ENCODE peak calls at places on chromosomes 3 and 15, in four cellular contexts. G is OCI-LY7, R is mucosa of descending colon, I is cardiac muscle cell. E is an unnamed sample. For H3K4me1, the result is how much of the 10 kb centered on the place peaks cover.

GRCh38 chr3:73516656-73517055 is 108.1 kb downstream of the PDZRN3 start:
- DNase-seq in G (no peak), R (peak), I (no peak), E (no peak)

GRCh38 chr3:132360717-132361116 is 43.5 kb downstream of the ACP3 start:
- DNase-seq in G (no peak), R (no peak), I (no peak), E (no peak)

GRCh38 chr3:165884518-165884917 is 47.3 kb upstream of the BCHE start:
- DNase-seq in G (no peak), R (no peak), I (no peak), E (no peak)

GRCh38 chr3:69926385-69926784 is 73.1 kb upstream of the SAMMSON start:
- DNase-seq in G (no peak), R (no peak), I (no peak), E (no peak)

GRCh38 chr3:185988080-185988815 is 50.4 kb upstream of the TRA2B start:
- DNase-seq in G (no peak), R (no peak), I (no peak), E (no peak)

GRCh38 chr3:130516645-130517512 is at the start of gene COL6A6:
- DNase-seq in G (no peak), R (no peak), I (peak), E (no peak)

GRCh38 chr3:181230258-181230657 is 240.7 kb upstream of the DNAJC19 start:
- DNase-seq in G (peak), R (no peak), I (no peak), E (no peak)

GRCh38 chr3:184168363-184169120 is 6.1 kb upstream of the AP2M1 start:
- DNase-seq in G (no peak), R (no peak), I (no peak), E (no peak)

GRCh38 chr3:117842086-117842485 is 1132.5 kb downstream of the TUSC7 start:
- DNase-seq in G (no peak), R (no peak), I (no peak), E (no peak)

GRCh38 chr3:31029756-31030155 is 135.3 kb upstream of the GADL1 start:
- DNase-seq in G (no peak), R (no peak), I (no peak), E (no peak)

GRCh38 chr3:100957407-100958100 is 35.7 kb downstream of the ABI3BP start:
- DNase-seq in G (no peak), R (no peak), I (no peak), E (no peak)

GRCh38 chr3:127067116-127067910 is 84.4 kb downstream of the PLXNA1 start:
- DNase-seq in G (no peak), R (no peak), I (no peak), E (no peak)

GRCh38 chr3:52240059-52240885 is 1.3 kb upstream of the TWF2 start:
- DNase-seq in G (peak), R (peak), I (no peak), E (peak)

GRCh38 chr15:57251941-57252340 is 124.4 kb upstream of the CGNL1 start:
- DNase-seq in G (no peak), R (no peak), I (no peak), E (no peak)

GRCh38 chr15:85329561-85330421 is 50.6 kb upstream of the AKAP13 start:
- DNase-seq in G (peak), R (peak), I (no peak), E (no peak)

GRCh38 chr3:162262145-162262544 is 765.5 kb downstream of the OTOL1 start:
- DNase-seq in G (no peak), R (no peak), I (no peak), E (no peak)

GRCh38 chr15:58064119-58065010 is 1.1 kb downstream of the ALDH1A2 start:
- DNase-seq in G (no peak), R (no peak), I (no peak), E (no peak)

GRCh38 chr3:148863297-148863696 is 1.8 kb upstream of the CPA3 start:
- DNase-seq in G (no peak), R (no peak), I (no peak), E (no peak)

GRCh38 chr3:72449551-72449950 is 398.7 kb downstream of the SHQ1 start:
- DNase-seq in G (no peak), R (no peak), I (no peak), E (no peak)

GRCh38 chr3:15887261-15887660 is 89.5 kb upstream of the ANKRD28 start:
- DNase-seq in G (no peak), R (no peak), I (no peak), E (no peak)

GRCh38 chr15:67125589-67126502 is 60.4 kb downstream of the SMAD3 start:
- DNase-seq in G (no peak), R (no peak), I (no peak), E (no peak)

GRCh38 chr15:92711457-92711831 is 55.9 kb upstream of the FAM174B start:
- DNase-seq in G (no peak), R (no peak), I (no peak), E (no peak)

GRCh38 chr3:187263270-187263669 is 28.3 kb downstream of the MASP1 start:
- DNase-seq in G (no peak), R (no peak), I (no peak), E (no peak)
- H3K4me1 ChIP-seq in G (under half), R (under half), I (half or more), E (under half)

DNA sequence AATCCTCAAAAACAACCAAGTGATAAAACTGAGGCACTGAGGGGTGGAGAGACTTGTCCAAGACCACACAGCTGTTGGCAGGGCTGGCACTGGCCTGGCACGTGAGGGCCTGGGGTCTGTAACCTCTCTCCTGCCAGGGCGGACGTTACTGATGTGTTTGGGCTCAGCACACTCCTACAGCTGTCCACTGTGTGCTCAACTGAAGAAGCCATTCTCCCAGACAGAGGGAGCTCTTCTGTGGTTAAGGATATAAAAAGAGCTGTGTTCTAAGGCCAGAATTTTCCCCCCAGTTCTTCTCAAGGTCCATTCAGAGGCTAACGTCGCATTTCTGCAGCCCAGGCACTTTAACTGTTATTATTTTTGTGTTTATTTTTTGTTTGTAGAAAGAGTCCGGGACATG is 429.0 kb upstream of the ATP11B start:
- DNase-seq in G (no peak), R (peak), I (no peak), E (no peak)
- TF ChIP-seq CTCF in G (peak), R (no peak), I (no peak), E (peak)

GRCh38 chr15:79230766-79231165 is 51.8 kb upstream of the ANKRD34C start:
- DNase-seq in G (no peak), R (no peak), I (no peak), E (no peak)

GRCh38 chr15:79233236-79233635 is 49.3 kb upstream of the ANKRD34C start:
- DNase-seq in G (no peak), R (no peak), I (peak), E (no peak)
- H3K4me1 ChIP-seq in G (under half), R (under half), I (under half), E (under half)

GRCh38 chr15:43208052-43209002 is 12.5 kb downstream of the EPB42 start:
- DNase-seq in G (no peak), R (no peak), I (no peak), E (no peak)
- TF ChIP-seq CTCF in G (no peak), R (no peak), I (no peak), E (no peak)

GRCh38 chr3:157572559-157573270 is 69.5 kb upstream of the VEPH1 start:
- DNase-seq in G (peak), R (peak), I (peak), E (no peak)
- H3K4me1 ChIP-seq in G (under half), R (under half), I (under half), E (under half)